ENCODE peak calls at places on chromosomes 6 and 20, in seven cellular contexts. One of them, this sample, is unnamed.

GRCh38 chr6:25777031-25777430 is 22.5 kb downstream of the SLC17A4 start:
- DNase-seq in cardiac muscle cell: no peak
- DNase-seq in KBM-7: no peak
- DNase-seq in left ventricle myocardium inferior: no peak
- DNase-seq in fibroblast of lung: no peak
- DNase-seq in HFFc6: peak; percentile 10
- DNase-seq in mammary epithelial cell: no peak
- DNase-seq in this sample: no peak

GRCh38 chr20:18058661-18059467 is 1.1 kb upstream of the OVOL2 start:
- DNase-seq in cardiac muscle cell: peak; percentile 65
- DNase-seq in KBM-7: peak; percentile 41
- DNase-seq in left ventricle myocardium inferior: no peak
- DNase-seq in fibroblast of lung: no peak
- DNase-seq in HFFc6: no peak
- DNase-seq in mammary epithelial cell: peak; percentile 32
- DNase-seq in this sample: no peak

GRCh38 chr6:89204096-89204495 is 13.1 kb downstream of the GABRR1 start:
- DNase-seq in cardiac muscle cell: no peak
- DNase-seq in KBM-7: no peak
- DNase-seq in left ventricle myocardium inferior: no peak
- DNase-seq in fibroblast of lung: no peak
- DNase-seq in HFFc6: no peak
- DNase-seq in mammary epithelial cell: no peak
- DNase-seq in this sample: no peak

GRCh38 chr6:122903266-122903915 is 92.6 kb upstream of the CLVS2 start:
- DNase-seq in cardiac muscle cell: no peak
- DNase-seq in KBM-7: no peak
- DNase-seq in left ventricle myocardium inferior: no peak
- DNase-seq in fibroblast of lung: no peak
- DNase-seq in HFFc6: no peak
- DNase-seq in mammary epithelial cell: no peak
- DNase-seq in this sample: no peak

GRCh38 chr20:36815454-36816091 is 42.0 kb upstream of the DSN1 start:
- DNase-seq in cardiac muscle cell: no peak
- DNase-seq in KBM-7: no peak
- DNase-seq in left ventricle myocardium inferior: no peak
- DNase-seq in fibroblast of lung: no peak
- DNase-seq in HFFc6: no peak
- DNase-seq in mammary epithelial cell: no peak
- DNase-seq in this sample: no peak

GRCh38 chr6:16684195-16684689 is 77.0 kb downstream of the ATXN1 start:
- DNase-seq in cardiac muscle cell: no peak
- DNase-seq in KBM-7: peak; percentile 96
- DNase-seq in left ventricle myocardium inferior: no peak
- DNase-seq in fibroblast of lung: peak; percentile 52
- DNase-seq in HFFc6: no peak
- DNase-seq in mammary epithelial cell: peak; percentile 46
- DNase-seq in this sample: no peak

GRCh38 chr20:3661836-3662665 is 1.1 kb downstream of the GFRA4 start:
- DNase-seq in cardiac muscle cell: no peak
- DNase-seq in KBM-7: no peak
- DNase-seq in left ventricle myocardium inferior: no peak
- DNase-seq in fibroblast of lung: no peak
- DNase-seq in HFFc6: no peak
- DNase-seq in mammary epithelial cell: no peak
- DNase-seq in this sample: no peak

GRCh38 chr6:44339763-44340625 is 2.5 kb upstream of the SPATS1 start:
- DNase-seq in cardiac muscle cell: no peak
- DNase-seq in KBM-7: no peak
- DNase-seq in left ventricle myocardium inferior: no peak
- DNase-seq in fibroblast of lung: peak; percentile 26
- DNase-seq in HFFc6: peak; percentile 50
- DNase-seq in mammary epithelial cell: peak; percentile 91
- DNase-seq in this sample: no peak

GRCh38 chr20:46056970-46057855 is 28.2 kb downstream of the SLC12A5 start:
- DNase-seq in cardiac muscle cell: peak; percentile 86
- DNase-seq in KBM-7: peak; percentile 16
- DNase-seq in left ventricle myocardium inferior: peak; percentile 29
- DNase-seq in fibroblast of lung: peak; percentile 42
- DNase-seq in HFFc6: peak; percentile 11
- DNase-seq in mammary epithelial cell: peak; percentile 19
- DNase-seq in this sample: peak; percentile 80

GRCh38 chr6:75437451-75438185 is 56.0 kb downstream of the FILIP1 start:
- DNase-seq in cardiac muscle cell: no peak
- DNase-seq in KBM-7: no peak
- DNase-seq in left ventricle myocardium inferior: no peak
- DNase-seq in fibroblast of lung: peak; percentile 86
- DNase-seq in HFFc6: peak; percentile 76
- DNase-seq in mammary epithelial cell: peak; percentile 62
- DNase-seq in this sample: peak; percentile 72

GRCh38 chr6:31727034-31727716 is 1.9 kb downstream of the DDAH2 start:
- DNase-seq in cardiac muscle cell: no peak
- DNase-seq in KBM-7: peak; percentile 27
- DNase-seq in left ventricle myocardium inferior: no peak
- DNase-seq in fibroblast of lung: no peak
- DNase-seq in HFFc6: no peak
- DNase-seq in mammary epithelial cell: no peak
- DNase-seq in this sample: no peak

GRCh38 chr6:131597448-131597847 is 24.4 kb downstream of the ARG1 start:
- DNase-seq in cardiac muscle cell: no peak
- DNase-seq in KBM-7: peak; percentile 5
- DNase-seq in left ventricle myocardium inferior: no peak
- DNase-seq in fibroblast of lung: no peak
- DNase-seq in HFFc6: no peak
- DNase-seq in mammary epithelial cell: no peak
- DNase-seq in this sample: peak; percentile 11

GRCh38 chr6:107061125-107062020 is 33.4 kb downstream of the MTRES1 start:
- DNase-seq in cardiac muscle cell: peak; percentile 34
- DNase-seq in KBM-7: no peak
- DNase-seq in left ventricle myocardium inferior: no peak
- DNase-seq in fibroblast of lung: no peak
- DNase-seq in HFFc6: no peak
- DNase-seq in mammary epithelial cell: no peak
- DNase-seq in this sample: no peak

GRCh38 chr6:48658910-48659309 is 547.9 kb upstream of the PTCHD4 start:
- DNase-seq in cardiac muscle cell: no peak
- DNase-seq in KBM-7: no peak
- DNase-seq in left ventricle myocardium inferior: no peak
- DNase-seq in fibroblast of lung: no peak
- DNase-seq in HFFc6: no peak
- DNase-seq in mammary epithelial cell: no peak
- DNase-seq in this sample: no peak

GRCh38 chr6:162704001-162704400 is 23.6 kb downstream of the PRKN start:
- DNase-seq in cardiac muscle cell: no peak
- DNase-seq in KBM-7: no peak
- DNase-seq in left ventricle myocardium inferior: no peak
- DNase-seq in fibroblast of lung: no peak
- DNase-seq in HFFc6: no peak
- DNase-seq in mammary epithelial cell: no peak
- DNase-seq in this sample: no peak

GRCh38 chr6:111978826-111979225 is 75.1 kb upstream of the CCN6 start:
- DNase-seq in cardiac muscle cell: no peak
- DNase-seq in KBM-7: no peak
- DNase-seq in left ventricle myocardium inferior: no peak
- DNase-seq in fibroblast of lung: peak; percentile 55
- DNase-seq in HFFc6: no peak
- DNase-seq in mammary epithelial cell: peak; percentile 51
- DNase-seq in this sample: no peak

GRCh38 chr6:72081880-72082279 is 195.5 kb downstream of the RIMS1 start:
- DNase-seq in cardiac muscle cell: no peak
- DNase-seq in KBM-7: no peak
- DNase-seq in left ventricle myocardium inferior: no peak
- DNase-seq in fibroblast of lung: no peak
- DNase-seq in HFFc6: no peak
- DNase-seq in mammary epithelial cell: no peak
- DNase-seq in this sample: no peak

GRCh38 chr6:151288711-151289398 is 49.1 kb downstream of the AKAP12 start:
- DNase-seq in cardiac muscle cell: no peak
- DNase-seq in KBM-7: no peak
- DNase-seq in left ventricle myocardium inferior: no peak
- DNase-seq in fibroblast of lung: no peak
- DNase-seq in HFFc6: no peak
- DNase-seq in mammary epithelial cell: no peak
- DNase-seq in this sample: no peak

GRCh38 chr20:39181490-39181889 is 219.3 kb downstream of the DHX35 start:
- DNase-seq in cardiac muscle cell: no peak
- DNase-seq in KBM-7: no peak
- DNase-seq in left ventricle myocardium inferior: no peak
- DNase-seq in fibroblast of lung: no peak
- DNase-seq in HFFc6: no peak
- DNase-seq in mammary epithelial cell: no peak
- DNase-seq in this sample: no peak

GRCh38 chr6:23114812-23115504 is 545.6 kb downstream of the HDGFL1 start:
- DNase-seq in cardiac muscle cell: no peak
- DNase-seq in KBM-7: no peak
- DNase-seq in left ventricle myocardium inferior: no peak
- DNase-seq in fibroblast of lung: no peak
- DNase-seq in HFFc6: no peak
- DNase-seq in mammary epithelial cell: no peak
- DNase-seq in this sample: no peak

GRCh38 chr6:168988801-168989200 is 264.8 kb downstream of the THBS2 start:
- DNase-seq in cardiac muscle cell: no peak
- DNase-seq in KBM-7: no peak
- DNase-seq in left ventricle myocardium inferior: no peak
- DNase-seq in fibroblast of lung: peak; percentile 25
- DNase-seq in HFFc6: no peak
- DNase-seq in mammary epithelial cell: no peak
- DNase-seq in this sample: peak; percentile 29

GRCh38 chr20:46564241-46564957 is 13.9 kb upstream of the OCSTAMP start:
- DNase-seq in cardiac muscle cell: no peak
- DNase-seq in KBM-7: no peak
- DNase-seq in left ventricle myocardium inferior: no peak
- DNase-seq in fibroblast of lung: no peak
- DNase-seq in HFFc6: no peak
- DNase-seq in mammary epithelial cell: no peak
- DNase-seq in this sample: no peak

GRCh38 chr6:169236545-169236944 is 17.1 kb downstream of the THBS2 start:
- DNase-seq in cardiac muscle cell: no peak
- DNase-seq in KBM-7: no peak
- DNase-seq in left ventricle myocardium inferior: no peak
- DNase-seq in fibroblast of lung: no peak
- DNase-seq in HFFc6: no peak
- DNase-seq in mammary epithelial cell: no peak
- DNase-seq in this sample: no peak

GRCh38 chr20:11457476-11457875 is 460.2 kb upstream of the BTBD3 start:
- DNase-seq in cardiac muscle cell: no peak
- DNase-seq in KBM-7: no peak
- DNase-seq in left ventricle myocardium inferior: no peak
- DNase-seq in fibroblast of lung: peak; percentile 84
- DNase-seq in HFFc6: no peak
- DNase-seq in mammary epithelial cell: peak; percentile 65
- DNase-seq in this sample: no peak

GRCh38 chr6:87919001-87919400 is 128.6 kb upstream of the SPACA1 start:
- DNase-seq in cardiac muscle cell: no peak
- DNase-seq in KBM-7: no peak
- DNase-seq in left ventricle myocardium inferior: no peak
- DNase-seq in fibroblast of lung: no peak
- DNase-seq in HFFc6: no peak
- DNase-seq in mammary epithelial cell: no peak
- DNase-seq in this sample: no peak

GRCh38 chr20:57991211-57991841 is 237.1 kb downstream of the ANKRD60 start:
- DNase-seq in cardiac muscle cell: no peak
- DNase-seq in KBM-7: no peak
- DNase-seq in left ventricle myocardium inferior: no peak
- DNase-seq in fibroblast of lung: peak; percentile 84
- DNase-seq in HFFc6: peak; percentile 86
- DNase-seq in mammary epithelial cell: peak; percentile 99
- DNase-seq in this sample: peak; percentile 91

GRCh38 chr6:37056112-37056403 is 50.6 kb downstream of the FGD2 start:
- DNase-seq in cardiac muscle cell: no peak
- DNase-seq in KBM-7: no peak
- DNase-seq in left ventricle myocardium inferior: no peak
- DNase-seq in fibroblast of lung: no peak
- DNase-seq in HFFc6: no peak
- DNase-seq in mammary epithelial cell: no peak
- DNase-seq in this sample: no peak

GRCh38 chr6:157814883-157815282 is 8.2 kb upstream of the SNX9 start:
- DNase-seq in cardiac muscle cell: no peak
- DNase-seq in KBM-7: peak; percentile 91
- DNase-seq in left ventricle myocardium inferior: no peak
- DNase-seq in fibroblast of lung: no peak
- DNase-seq in HFFc6: no peak
- DNase-seq in mammary epithelial cell: no peak
- DNase-seq in this sample: no peak

GRCh38 chr6:90472716-90473115 is 114.2 kb downstream of the MAP3K7 start:
- DNase-seq in cardiac muscle cell: no peak
- DNase-seq in KBM-7: no peak
- DNase-seq in left ventricle myocardium inferior: no peak
- DNase-seq in fibroblast of lung: no peak
- DNase-seq in HFFc6: no peak
- DNase-seq in mammary epithelial cell: no peak
- DNase-seq in this sample: no peak

GRCh38 chr6:40719671-40720374 is 132.7 kb upstream of the LRFN2 start:
- DNase-seq in cardiac muscle cell: peak; percentile 31
- DNase-seq in KBM-7: peak; percentile 41
- DNase-seq in left ventricle myocardium inferior: no peak
- DNase-seq in fibroblast of lung: peak; percentile 55
- DNase-seq in HFFc6: peak; percentile 5
- DNase-seq in mammary epithelial cell: no peak
- DNase-seq in this sample: peak; percentile 79

GRCh38 chr20:878511-879307 is 37.4 kb downstream of the ANGPT4 start:
- DNase-seq in cardiac muscle cell: peak; percentile 88
- DNase-seq in KBM-7: peak; percentile 34
- DNase-seq in left ventricle myocardium inferior: no peak
- DNase-seq in fibroblast of lung: peak; percentile 11
- DNase-seq in HFFc6: no peak
- DNase-seq in mammary epithelial cell: no peak
- DNase-seq in this sample: peak; percentile 57

GRCh38 chr6:25257686-25258348 is 21.4 kb upstream of the CARMIL1 start:
- DNase-seq in cardiac muscle cell: no peak
- DNase-seq in KBM-7: no peak
- DNase-seq in left ventricle myocardium inferior: no peak
- DNase-seq in fibroblast of lung: no peak
- DNase-seq in HFFc6: no peak
- DNase-seq in mammary epithelial cell: no peak
- DNase-seq in this sample: no peak

GRCh38 chr6:39791850-39792500 is at the start of gene DAAM2:
- DNase-seq in cardiac muscle cell: peak; percentile 77
- DNase-seq in KBM-7: no peak
- DNase-seq in left ventricle myocardium inferior: peak; percentile 73
- DNase-seq in fibroblast of lung: peak; percentile 63
- DNase-seq in HFFc6: no peak
- DNase-seq in mammary epithelial cell: no peak
- DNase-seq in this sample: peak; percentile 87

GRCh38 chr6:108222064-108222463 is 38.8 kb downstream of the SNX3 start:
- DNase-seq in cardiac muscle cell: no peak
- DNase-seq in KBM-7: no peak
- DNase-seq in left ventricle myocardium inferior: no peak
- DNase-seq in fibroblast of lung: no peak
- DNase-seq in HFFc6: no peak
- DNase-seq in mammary epithelial cell: no peak
- DNase-seq in this sample: no peak

GRCh38 chr20:2002365-2002764 is 8.5 kb upstream of the PDYN start:
- DNase-seq in cardiac muscle cell: no peak
- DNase-seq in KBM-7: no peak
- DNase-seq in left ventricle myocardium inferior: no peak
- DNase-seq in fibroblast of lung: no peak
- DNase-seq in HFFc6: no peak
- DNase-seq in mammary epithelial cell: no peak
- DNase-seq in this sample: no peak

GRCh38 chr6:29760328-29760727 is 37.1 kb downstream of the HLA-F start:
- DNase-seq in cardiac muscle cell: no peak
- DNase-seq in KBM-7: no peak
- DNase-seq in left ventricle myocardium inferior: no peak
- DNase-seq in fibroblast of lung: no peak
- DNase-seq in HFFc6: no peak
- DNase-seq in mammary epithelial cell: no peak
- DNase-seq in this sample: no peak

GRCh38 chr6:144264270-144265060 is 20.7 kb upstream of the UTRN start:
- DNase-seq in cardiac muscle cell: peak; percentile 64
- DNase-seq in KBM-7: no peak
- DNase-seq in left ventricle myocardium inferior: no peak
- DNase-seq in fibroblast of lung: peak; percentile 95
- DNase-seq in HFFc6: peak; percentile 93
- DNase-seq in mammary epithelial cell: peak; percentile 80
- DNase-seq in this sample: peak; percentile 84

GRCh38 chr6:125995972-125996580 is 9.7 kb downstream of the TRMT11 start:
- DNase-seq in cardiac muscle cell: peak; percentile 78
- DNase-seq in KBM-7: peak; percentile 78
- DNase-seq in left ventricle myocardium inferior: peak; percentile 39
- DNase-seq in fibroblast of lung: peak; percentile 47
- DNase-seq in HFFc6: peak; percentile 42
- DNase-seq in mammary epithelial cell: peak; percentile 64
- DNase-seq in this sample: peak; percentile 73